ENCODE peak calls at places on chromosomes 5 and 9, in eight cellular contexts. G is choroid plexus epithelial cell, X is uterus, N is neural crest cell, I is IMR-90, Y is HepG2, B is Peyer's patch, D is transverse colon. C is an unnamed sample.

GRCh38 chr9:79955300-79955699 is 383.5 kb downstream of the TLE4 start:
- DNase-seq in G (no peak), X (no peak), N (no peak), I (no peak), Y (no peak), B (no peak), D (no peak), C (no peak)

GRCh38 chr5:133824661-133825254 is 143.7 kb downstream of the C5orf15 start:
- DNase-seq in G (no peak), X (no peak), N (no peak), I (no peak), Y (no peak), B (no peak), D (no peak), C (no peak)

GRCh38 chr5:132457371-132458225 is 33.0 kb downstream of the IRF1 start:
- DNase-seq in G (peak; percentile 90), X (peak; percentile 55), N (no peak), I (peak; percentile 89), Y (peak; percentile 23), B (peak; percentile 40), D (peak; percentile 47), C (no peak)

GRCh38 chr9:108434502-108434901 is 421.3 kb downstream of the ACTL7B start:
- DNase-seq in G (peak; percentile 35), X (no peak), N (no peak), I (peak; percentile 49), Y (no peak), B (no peak), D (no peak), C (no peak)

GRCh38 chr5:149450199-149450598 is 71.1 kb upstream of the IL17B start:
- DNase-seq in G (peak; percentile 84), X (peak; percentile 76), N (no peak), I (peak; percentile 87), Y (no peak), B (peak; percentile 61), D (peak; percentile 60), C (no peak)

GRCh38 chr5:119943148-119943547 is 313.8 kb downstream of the FAM170A start:
- DNase-seq in G (peak; percentile 69), X (no peak), N (no peak), I (peak; percentile 28), Y (no peak), B (no peak), D (no peak), C (peak; percentile 1)

GRCh38 chr5:142364251-142365145 is 39.7 kb upstream of the SPRY4 start:
- DNase-seq in G (peak; percentile 45), X (peak; percentile 46), N (no peak), I (no peak), Y (no peak), B (peak; percentile 63), D (peak; percentile 41), C (no peak)

GRCh38 chr5:135482383-135482933 is 30.3 kb upstream of the TIFAB start:
- DNase-seq in G (no peak), X (no peak), N (no peak), I (no peak), Y (peak; percentile 94), B (no peak), D (no peak), C (no peak)

GRCh38 chr5:32828492-32828891 is 117.4 kb downstream of the NPR3 start:
- DNase-seq in G (peak; percentile 31), X (no peak), N (no peak), I (peak; percentile 28), Y (no peak), B (no peak), D (no peak), C (no peak)

GRCh38 chr5:2877520-2877919 is 126.0 kb upstream of the IRX2 start:
- DNase-seq in G (no peak), X (no peak), N (no peak), I (no peak), Y (no peak), B (no peak), D (no peak), C (no peak)

GRCh38 chr5:94181940-94182339 is 436.5 kb downstream of the KIAA0825 start:
- DNase-seq in G (peak; percentile 4), X (no peak), N (no peak), I (peak; percentile 24), Y (peak; percentile 13), B (no peak), D (no peak), C (no peak)

GRCh38 chr5:138370537-138370936 is 18.1 kb downstream of the KDM3B start:
- DNase-seq in G (peak; percentile 52), X (no peak), N (no peak), I (peak; percentile 21), Y (no peak), B (no peak), D (no peak), C (no peak)

GRCh38 chr9:77708416-77708815 is 60.3 kb upstream of the GNA14 start:
- DNase-seq in G (peak; percentile 74), X (no peak), N (no peak), I (peak; percentile 79), Y (no peak), B (no peak), D (no peak), C (peak; percentile 45)

GRCh38 chr9:114112778-114113585 is 13.9 kb upstream of the KIF12 start:
- DNase-seq in G (peak; percentile 65), X (peak; percentile 84), N (no peak), I (peak; percentile 75), Y (no peak), B (peak; percentile 83), D (peak; percentile 71), C (no peak)

GRCh38 chr5:36875051-36875788 is 1.3 kb upstream of the NIPBL start:
- DNase-seq in G (peak; percentile 50), X (peak; percentile 32), N (peak; percentile 43), I (peak; percentile 39), Y (peak; percentile 13), B (peak; percentile 63), D (peak; percentile 58), C (no peak)

GRCh38 chr9:107174441-107174840 is 108.6 kb upstream of the RAD23B start:
- DNase-seq in G (peak; percentile 79), X (no peak), N (no peak), I (no peak), Y (no peak), B (no peak), D (no peak), C (peak; percentile 4)

GRCh38 chr9:92175441-92175840 is 60.2 kb upstream of the SPTLC1 start:
- DNase-seq in G (no peak), X (no peak), N (no peak), I (no peak), Y (no peak), B (no peak), D (no peak), C (no peak)

GRCh38 chr9:92177591-92177990 is 62.4 kb upstream of the SPTLC1 start:
- DNase-seq in G (no peak), X (no peak), N (no peak), I (no peak), Y (no peak), B (no peak), D (no peak), C (no peak)

GRCh38 chr9:92173318-92173717 is 58.1 kb upstream of the SPTLC1 start:
- DNase-seq in G (no peak), X (no peak), N (no peak), I (no peak), Y (no peak), B (no peak), D (no peak), C (no peak)

GRCh38 chr9:92176800-92177185 is 61.6 kb upstream of the SPTLC1 start:
- DNase-seq in G (no peak), X (no peak), N (no peak), I (no peak), Y (no peak), B (no peak), D (no peak), C (no peak)

DNA sequence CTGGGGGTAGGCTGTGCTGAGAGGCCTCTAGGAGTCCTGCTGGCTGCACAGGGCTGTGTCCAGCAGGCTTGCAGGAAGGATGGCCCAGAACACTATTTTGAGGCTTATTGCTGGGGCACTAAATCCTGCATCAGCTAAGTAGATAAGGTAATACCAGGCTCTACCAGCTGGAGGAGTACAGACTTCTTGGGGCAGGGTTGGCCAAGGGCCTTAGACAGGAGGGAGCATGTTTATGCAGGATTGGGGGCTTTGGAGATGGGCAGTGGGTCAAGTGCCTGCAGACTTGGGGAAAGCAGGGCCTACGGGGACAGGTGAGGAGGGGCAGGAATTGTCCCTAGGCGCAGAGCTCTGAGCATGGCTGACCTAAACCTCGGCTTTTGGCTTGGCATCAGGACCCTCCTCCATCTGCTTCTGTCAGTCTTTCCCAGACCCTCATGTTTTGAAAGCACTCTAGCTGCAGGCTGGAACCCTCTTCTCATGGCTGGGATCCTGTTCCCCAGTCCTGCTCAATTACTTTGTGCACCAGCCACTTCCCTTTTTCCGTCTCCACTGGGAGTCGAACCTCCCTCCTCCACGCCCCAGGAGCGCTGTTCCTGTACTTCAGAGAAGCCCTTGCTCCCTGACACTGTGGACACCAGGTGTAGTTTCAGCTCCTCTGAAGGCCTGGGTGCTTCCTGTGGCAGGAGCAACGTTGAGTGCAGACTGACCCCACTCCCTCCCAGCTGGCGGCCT is 61.0 kb upstream of the SPTLC1 start:
- DNase-seq in G (peak; percentile 47), X (no peak), N (no peak), I (no peak), Y (no peak), B (no peak), D (no peak), C (no peak)
- TF ChIP-seq CTCF in G (peak; percentile 59), X (no peak), N (no peak), I (peak; percentile 28), Y (peak; percentile 40), B (no peak), D (no peak), C (peak; percentile 9)

DNA sequence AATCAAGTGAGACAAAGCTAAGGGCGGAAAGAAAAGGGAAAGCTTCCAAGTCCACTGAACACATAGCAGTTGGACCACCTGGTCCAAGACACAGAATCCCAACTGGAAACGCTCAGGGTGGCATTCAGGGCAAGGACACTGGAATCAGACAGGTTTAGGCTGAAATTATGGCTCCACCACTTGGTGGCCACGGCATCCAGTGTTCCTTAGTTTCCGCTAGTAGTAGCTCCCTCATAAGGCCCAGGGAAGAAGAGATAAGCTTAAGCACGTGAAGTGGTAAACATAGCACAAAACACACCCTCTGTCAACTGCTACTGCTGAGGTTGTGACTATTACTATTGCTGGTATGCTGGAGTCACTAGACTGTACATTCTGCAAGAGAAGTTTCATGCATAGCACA is 209.4 kb downstream of the GLIS3 start:
- DNase-seq in G (no peak), X (no peak), N (no peak), I (no peak), Y (no peak), B (no peak), D (no peak), C (no peak)
- TF ChIP-seq CTCF in G (peak; percentile 12), X (no peak), N (no peak), I (no peak), Y (no peak), B (no peak), D (no peak), C (no peak)

GRCh38 chr5:157324237-157324636 is 58.3 kb downstream of the CYFIP2 start:
- DNase-seq in G (peak; percentile 7), X (no peak), N (no peak), I (no peak), Y (no peak), B (no peak), D (no peak), C (no peak)
- TF ChIP-seq CTCF in G (peak; percentile 55), X (no peak), N (peak; percentile 48), I (peak; percentile 40), Y (peak; percentile 36), B (no peak), D (peak; percentile 12), C (peak; percentile 15)

DNA sequence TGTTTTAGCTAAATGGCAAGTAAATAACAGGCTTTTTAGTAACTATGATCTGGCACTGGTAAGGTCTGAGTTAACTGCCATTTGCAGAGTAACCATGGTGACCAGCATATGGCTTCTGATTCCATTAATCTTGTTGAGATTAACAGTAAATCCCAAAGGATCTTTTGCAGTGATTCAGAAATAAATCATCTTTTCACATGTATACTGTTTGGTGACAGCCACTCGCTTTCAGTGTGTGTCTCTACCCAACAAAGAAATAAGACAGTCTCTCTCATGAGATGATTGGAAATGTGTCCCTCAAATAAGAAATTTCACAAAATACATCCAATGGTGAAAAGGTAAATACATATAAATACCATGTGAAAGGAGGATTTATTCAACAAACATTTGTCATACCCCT is 235.6 kb downstream of the RAB3C start:
- DNase-seq in G (no peak), X (no peak), N (no peak), I (no peak), Y (no peak), B (no peak), D (no peak), C (no peak)
- TF ChIP-seq CTCF in G (no peak), X (no peak), N (no peak), I (no peak), Y (no peak), B (no peak), D (no peak), C (no peak)